ENCODE peak calls at places on chromosome 2, in four cellular contexts. O is fibroblast of lung, V is right lobe of liver, Q is transverse colon. T is an unnamed sample.

GRCh38 chr2:101752708-101753107 is 55.2 kb downstream of the MAP4K4 start:
- DNase-seq in V (no peak), O (peak), Q (peak), T (no peak)

GRCh38 chr2:190094471-190094870 is 31.9 kb upstream of the MSTN start:
- DNase-seq in Q (no peak), O (no peak), V (no peak), T (no peak)

GRCh38 chr2:159518321-159519005 is 97.9 kb downstream of the BAZ2B start:
- DNase-seq in O (peak), V (no peak), Q (no peak), T (no peak)

GRCh38 chr2:84212611-84213314 is 246.3 kb downstream of the SUCLG1 start:
- DNase-seq in Q (no peak), O (no peak), V (no peak), T (no peak)

GRCh38 chr2:113831156-113831555 is 58.7 kb upstream of the ACTR3 start:
- DNase-seq in V (no peak), O (peak), Q (no peak), T (no peak)

GRCh38 chr2:98731709-98732349 is 897 bp upstream of the MGAT4A start:
- DNase-seq in O (no peak), Q (peak), V (no peak), T (no peak)

GRCh38 chr2:213015387-213016165 is 135.8 kb downstream of the IKZF2 start:
- DNase-seq in V (no peak), Q (no peak), O (no peak), T (no peak)

GRCh38 chr2:223580951-223581350 is 21.2 kb downstream of the SCG2 start:
- DNase-seq in O (peak), Q (no peak), V (no peak), T (peak)

GRCh38 chr2:235238537-235238936 is 255.3 kb upstream of the AGAP1 start:
- DNase-seq in V (no peak), Q (peak), O (peak), T (peak)

GRCh38 chr2:145260674-145261073 is 740.8 kb upstream of the ZEB2 start:
- DNase-seq in O (no peak), Q (no peak), V (no peak), T (no peak)

GRCh38 chr2:63699549-63699839 is 110.7 kb downstream of the MDH1 start:
- DNase-seq in O (peak), Q (no peak), V (no peak), T (no peak)

GRCh38 chr2:73069041-73069854 is 2.3 kb downstream of the SFXN5 start:
- DNase-seq in O (peak), Q (no peak), V (no peak), T (no peak)

GRCh38 chr2:239306274-239307220 is 94.3 kb downstream of the HDAC4 start:
- DNase-seq in V (peak), O (no peak), Q (peak), T (no peak)

GRCh38 chr2:157895531-157895930 is 19.4 kb upstream of the ACVR1 start:
- DNase-seq in Q (no peak), O (peak), V (no peak), T (no peak)

GRCh38 chr2:100246163-100247145 is 75.8 kb downstream of the LONRF2 start:
- DNase-seq in Q (no peak), V (no peak), O (no peak), T (no peak)

DNA sequence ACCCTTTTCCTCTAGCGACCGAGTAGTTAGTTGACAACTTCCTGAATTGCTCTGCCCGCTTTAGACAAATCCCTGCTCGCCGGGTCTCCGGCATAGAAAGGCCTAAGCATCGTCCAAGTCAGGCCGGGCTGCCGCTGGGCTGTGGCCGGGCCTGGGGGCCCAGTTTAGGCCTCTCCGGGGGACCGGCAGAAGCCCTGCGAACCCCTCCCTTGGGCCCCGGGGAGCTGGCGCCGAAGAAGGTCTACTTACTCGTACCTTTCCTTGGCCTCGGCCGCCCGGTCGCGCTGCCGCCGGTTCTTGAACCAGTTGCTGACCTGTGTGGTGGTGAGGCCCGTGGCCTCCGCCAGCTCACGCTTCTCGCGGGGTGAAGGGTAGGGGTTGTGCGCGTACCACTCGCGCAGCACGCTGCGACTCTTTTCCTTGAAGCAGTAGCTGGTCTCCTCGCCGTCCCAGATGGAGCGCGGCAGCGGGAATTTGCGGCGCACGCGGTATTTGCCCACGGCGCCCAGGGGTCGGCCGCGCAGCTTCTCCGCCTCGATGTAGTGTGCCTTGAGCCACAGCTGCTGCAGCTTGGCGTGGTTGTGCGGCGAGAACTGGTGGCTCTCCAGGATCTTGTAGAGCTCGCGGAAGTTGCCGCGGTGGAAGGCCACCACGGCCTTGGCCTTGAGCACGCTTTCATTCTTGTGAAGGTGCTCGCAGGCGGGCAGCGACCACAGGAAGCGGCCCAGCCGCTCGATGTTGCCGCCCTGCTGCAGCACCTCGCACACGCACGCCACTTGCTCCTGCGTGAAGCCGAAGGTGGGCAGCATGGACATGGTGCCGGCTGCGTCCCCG is 739 bp downstream of the SIX2 start:
- DNase-seq in V (no peak), Q (no peak), O (peak), T (no peak)
- H3K4me3 ChIP-seq in V (peak), Q (peak), O (no peak), T (peak)

DNA sequence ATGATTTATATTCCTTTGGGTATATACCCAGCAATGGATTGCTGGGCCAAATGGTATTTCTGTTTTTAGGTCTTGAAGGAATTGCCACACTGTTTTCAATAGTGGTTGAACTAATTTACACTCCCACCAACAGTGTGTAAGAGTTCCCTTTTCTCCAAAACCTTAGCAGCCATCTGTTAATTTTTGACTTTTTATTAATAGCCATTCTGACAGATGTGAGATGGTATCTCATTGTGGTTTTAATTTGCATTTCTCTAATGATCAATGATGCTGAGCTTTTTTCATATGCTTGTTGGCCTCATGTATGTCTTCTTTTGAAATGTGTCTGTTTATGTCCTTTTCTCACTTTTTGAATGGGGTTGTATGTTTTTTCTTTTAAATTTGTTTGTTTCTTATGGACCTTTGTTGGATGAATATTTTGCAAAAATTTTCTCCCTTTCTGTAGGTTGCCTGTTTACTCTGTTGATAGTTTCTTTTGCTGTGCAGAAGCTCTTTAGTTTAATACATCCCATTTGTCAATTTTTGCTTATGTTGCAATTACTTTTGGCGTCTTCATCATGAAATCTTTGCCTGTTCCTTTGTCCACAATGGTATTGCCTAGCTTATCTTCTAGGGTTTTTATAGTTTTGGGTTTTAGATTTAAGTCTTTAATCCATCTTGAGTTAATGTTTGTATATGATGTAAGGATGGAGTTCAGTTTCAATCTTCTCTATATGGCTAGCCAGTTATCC is 119.7 kb upstream of the XIRP2 start:
- DNase-seq in O (no peak), V (no peak), Q (no peak), T (no peak)
- TF ChIP-seq CTCF in O (no peak), V (no peak), Q (no peak), T (no peak)

GRCh38 chr2:202842690-202843089 is 28.9 kb downstream of the ICA1L start:
- DNase-seq in O (no peak), V (no peak), Q (no peak), T (no peak)

GRCh38 chr2:202841090-202841867 is 30.3 kb downstream of the ICA1L start:
- DNase-seq in O (no peak), V (no peak), Q (no peak), T (no peak)
- H3K4me3 ChIP-seq in O (no peak), V (no peak), Q (no peak), T (no peak)

DNA sequence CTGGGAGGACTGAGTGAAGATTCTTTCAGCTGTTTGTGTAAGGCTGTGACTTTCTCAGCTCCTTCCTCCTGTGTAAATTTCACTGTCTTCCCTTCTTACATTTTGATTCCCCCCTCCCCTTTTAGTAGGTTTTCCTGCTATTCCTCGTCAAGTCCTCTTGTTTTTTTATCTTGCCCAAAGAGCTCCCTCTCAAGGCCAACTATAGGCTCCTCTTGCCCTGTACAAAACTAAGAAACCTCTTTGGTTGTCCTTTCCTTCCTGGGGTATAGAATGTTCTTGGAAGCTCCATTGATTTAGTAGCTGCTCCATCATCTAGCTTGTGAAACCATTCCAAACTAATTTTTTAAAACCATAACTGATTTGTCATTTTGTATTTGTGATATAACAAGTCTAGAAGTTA is 7.3 kb downstream of the CCDC121 start:
- DNase-seq in Q (no peak), V (no peak), O (no peak), T (no peak)
- TF ChIP-seq CTCF in Q (no peak), V (no peak), O (no peak), T (peak)

GRCh38 chr2:10278029-10278762 is 24.5 kb upstream of the HPCAL1 start:
- DNase-seq in V (peak), O (peak), Q (peak), T (no peak)
- H3K4me3 ChIP-seq in V (no peak), O (no peak), Q (no peak), T (no peak)